ENCODE peak calls at places on chromosomes 7 and 10, in four cellular contexts. One of them, this sample, is unnamed.

GRCh38 chr7:84780158-84781124 is 406.4 kb downstream of the SEMA3D start:
- DNase-seq in gastrocnemius medialis: no peak
- DNase-seq in cardiac fibroblast: no peak
- DNase-seq in AG09309: no peak
- DNase-seq in this sample: no peak

GRCh38 chr10:62076872-62077271 is 175.4 kb downstream of the ARID5B start:
- DNase-seq in gastrocnemius medialis: no peak
- DNase-seq in cardiac fibroblast: peak; percentile 90
- DNase-seq in AG09309: no peak
- DNase-seq in this sample: no peak

GRCh38 chr10:128130051-128130450 is 3.8 kb upstream of the MKI67 start:
- DNase-seq in gastrocnemius medialis: no peak
- DNase-seq in cardiac fibroblast: peak; percentile 20
- DNase-seq in AG09309: peak; percentile 2
- DNase-seq in this sample: no peak

GRCh38 chr7:17460665-17461064 is 162.2 kb downstream of the AHR start:
- DNase-seq in gastrocnemius medialis: no peak
- DNase-seq in cardiac fibroblast: no peak
- DNase-seq in AG09309: no peak
- DNase-seq in this sample: no peak

GRCh38 chr7:66419210-66419609 is 209.5 kb upstream of the KCTD7 start:
- DNase-seq in gastrocnemius medialis: no peak
- DNase-seq in cardiac fibroblast: no peak
- DNase-seq in AG09309: no peak
- DNase-seq in this sample: no peak

GRCh38 chr10:55668326-55668922 is 692.6 kb downstream of the ZWINT start:
- DNase-seq in gastrocnemius medialis: no peak
- DNase-seq in cardiac fibroblast: no peak
- DNase-seq in AG09309: no peak
- DNase-seq in this sample: no peak

GRCh38 chr10:106795619-106796018 is 368.9 kb downstream of the SORCS1 start:
- DNase-seq in gastrocnemius medialis: no peak
- DNase-seq in cardiac fibroblast: no peak
- DNase-seq in AG09309: no peak
- DNase-seq in this sample: no peak

GRCh38 chr10:70007116-70007820 is 45.4 kb upstream of the MACROH2A2 start:
- DNase-seq in gastrocnemius medialis: no peak
- DNase-seq in cardiac fibroblast: peak; percentile 17
- DNase-seq in AG09309: no peak
- DNase-seq in this sample: no peak

GRCh38 chr10:16944081-16944922 is 127.1 kb upstream of the RSU1 start:
- DNase-seq in gastrocnemius medialis: no peak
- DNase-seq in cardiac fibroblast: peak; percentile 38
- DNase-seq in AG09309: peak; percentile 77
- DNase-seq in this sample: no peak

GRCh38 chr10:91424016-91424415 is 13.9 kb downstream of the HECTD2 start:
- DNase-seq in gastrocnemius medialis: no peak
- DNase-seq in cardiac fibroblast: peak; percentile 33
- DNase-seq in AG09309: no peak
- DNase-seq in this sample: no peak

GRCh38 chr10:47024046-47024322 is 112.8 kb downstream of the PTPN20 start:
- DNase-seq in gastrocnemius medialis: no peak
- DNase-seq in cardiac fibroblast: no peak
- DNase-seq in AG09309: no peak
- DNase-seq in this sample: no peak

GRCh38 chr7:83640731-83641533 is 8.0 kb downstream of the SEMA3E start:
- DNase-seq in gastrocnemius medialis: no peak
- DNase-seq in cardiac fibroblast: no peak
- DNase-seq in AG09309: no peak
- DNase-seq in this sample: no peak

GRCh38 chr7:105094966-105095365 is 81.0 kb downstream of the KMT2E start:
- DNase-seq in gastrocnemius medialis: no peak
- DNase-seq in cardiac fibroblast: no peak
- DNase-seq in AG09309: no peak
- DNase-seq in this sample: no peak

GRCh38 chr10:123287594-123288247 is 133.5 kb downstream of the BUB3 start:
- DNase-seq in gastrocnemius medialis: no peak
- DNase-seq in cardiac fibroblast: peak; percentile 59
- DNase-seq in AG09309: no peak
- DNase-seq in this sample: peak; percentile 34

GRCh38 chr10:102712843-102713242 is 1.4 kb downstream of the ARL3 start:
- DNase-seq in gastrocnemius medialis: no peak
- DNase-seq in cardiac fibroblast: no peak
- DNase-seq in AG09309: no peak
- DNase-seq in this sample: no peak

GRCh38 chr7:88927-89921 is 103.1 kb upstream of the FAM20C start:
- DNase-seq in gastrocnemius medialis: peak; percentile 63
- DNase-seq in cardiac fibroblast: peak; percentile 96
- DNase-seq in AG09309: peak; percentile 81
- DNase-seq in this sample: peak; percentile 85

GRCh38 chr10:117535045-117535751 is 7.3 kb upstream of the EMX2 start:
- DNase-seq in gastrocnemius medialis: no peak
- DNase-seq in cardiac fibroblast: no peak
- DNase-seq in AG09309: no peak
- DNase-seq in this sample: no peak
- H3K4me3 ChIP-seq in gastrocnemius medialis: peak overlapping the region; percentile 47
- H3K4me3 ChIP-seq in cardiac fibroblast: peak overlapping the region; percentile 28
- H3K4me3 ChIP-seq in AG09309: peak overlapping the region; percentile 18
- H3K4me3 ChIP-seq in this sample: peak overlapping the region; percentile 10

DNA sequence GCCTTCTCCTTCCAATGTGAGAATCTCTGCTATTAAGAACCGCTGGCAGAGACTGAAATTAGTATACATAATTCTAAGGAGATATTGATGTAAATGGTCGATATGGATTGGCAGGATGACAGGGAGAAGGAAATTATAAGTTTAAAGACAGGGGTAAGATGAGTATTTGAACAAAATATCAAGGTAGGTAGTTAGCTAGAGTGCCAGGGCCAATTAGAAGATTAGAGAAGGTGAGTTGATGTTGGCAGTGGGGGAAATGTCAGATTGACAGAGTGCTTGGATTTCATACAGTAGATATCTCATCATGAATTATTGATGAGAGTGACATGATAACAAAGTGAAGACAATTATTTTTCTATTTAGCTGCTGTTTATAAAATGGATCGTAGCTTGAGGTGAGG is 74.1 kb downstream of the BTRC start:
- DNase-seq in gastrocnemius medialis: no peak
- DNase-seq in cardiac fibroblast: no peak
- DNase-seq in AG09309: no peak
- DNase-seq in this sample: no peak
- TF ChIP-seq CTCF in gastrocnemius medialis: no peak
- TF ChIP-seq CTCF in cardiac fibroblast: no peak
- TF ChIP-seq CTCF in AG09309: no peak
- TF ChIP-seq CTCF in this sample: no peak

GRCh38 chr10:109924100-109924499 is 789 bp upstream of the XPNPEP1 start:
- DNase-seq in gastrocnemius medialis: no peak
- DNase-seq in cardiac fibroblast: no peak
- DNase-seq in AG09309: no peak
- DNase-seq in this sample: no peak
- H3K4me3 ChIP-seq in gastrocnemius medialis: peak overlapping the region; percentile 85
- H3K4me3 ChIP-seq in cardiac fibroblast: no peak overlapping the region
- H3K4me3 ChIP-seq in AG09309: no peak overlapping the region
- H3K4me3 ChIP-seq in this sample: no peak overlapping the region

GRCh38 chr7:112359086-112359485 is 91.2 kb upstream of the IFRD1 start:
- DNase-seq in gastrocnemius medialis: no peak
- DNase-seq in cardiac fibroblast: no peak
- DNase-seq in AG09309: no peak
- DNase-seq in this sample: no peak

GRCh38 chr7:112362053-112362650 is 88.1 kb upstream of the IFRD1 start:
- DNase-seq in gastrocnemius medialis: no peak
- DNase-seq in cardiac fibroblast: no peak
- DNase-seq in AG09309: no peak
- DNase-seq in this sample: no peak

GRCh38 chr7:112361154-112361553 is 89.1 kb upstream of the IFRD1 start:
- DNase-seq in gastrocnemius medialis: no peak
- DNase-seq in cardiac fibroblast: no peak
- DNase-seq in AG09309: no peak
- DNase-seq in this sample: no peak

GRCh38 chr7:112362796-112363195 is 87.5 kb upstream of the IFRD1 start:
- DNase-seq in gastrocnemius medialis: no peak
- DNase-seq in cardiac fibroblast: no peak
- DNase-seq in AG09309: no peak
- DNase-seq in this sample: peak; percentile 61

DNA sequence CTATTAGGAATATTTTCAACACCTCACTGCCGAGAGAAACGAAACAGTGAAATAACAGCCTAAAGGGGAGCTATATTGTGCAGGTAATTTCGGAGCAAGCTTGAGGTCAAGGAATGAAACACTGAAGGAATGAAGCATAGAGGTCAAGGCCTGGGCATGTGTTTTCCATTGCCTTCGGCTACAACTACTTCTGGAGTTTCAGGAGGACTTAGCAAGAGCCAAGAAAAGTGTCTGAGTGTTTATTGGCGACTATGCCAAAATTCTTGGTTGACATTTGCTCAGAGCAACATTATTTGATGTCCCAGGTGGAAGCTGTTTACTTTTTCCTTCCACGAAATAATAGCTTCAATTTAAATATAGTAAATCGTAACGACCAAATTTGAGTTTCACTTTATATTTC is 89.6 kb upstream of the IFRD1 start:
- DNase-seq in gastrocnemius medialis: no peak
- DNase-seq in cardiac fibroblast: no peak
- DNase-seq in AG09309: no peak
- DNase-seq in this sample: no peak
- TF ChIP-seq CTCF in gastrocnemius medialis: no peak
- TF ChIP-seq CTCF in cardiac fibroblast: no peak
- TF ChIP-seq CTCF in AG09309: no peak
- TF ChIP-seq CTCF in this sample: no peak